ENCODE peak calls at places on chromosome 17, in five cellular contexts. J is CD4-positive, alpha-beta T cell; S is substantia nigra; C is activated T-helper 1 cell treated with anti-CD3 and anti-CD28 coated beads, Interleukin-12 subunit alpha, Interleukin-12 subunit beta, Interleukin-2, Interleukin-4 antibody, amounts not matched to agents 30 ng/mL and 10 ng/mL and 1 ng/mL, durations not matched to agents 14 hours and 24 hours and 36 hours; M is NCI-H1105 treated with DMSO at 0.1 percent for 48 hours. R is an unnamed sample.
A peak's percentile ranks its signal among the peaks of the same experiment; 100 is the strongest.

GRCh38 chr17:50339381-50339780 is 6.5 kb upstream of the XYLT2 start:
- DNase-seq in J (no peak), S (no peak), C (no peak), M (no peak), R (no peak)

GRCh38 chr17:65290041-65290440 is 152.9 kb downstream of the RGS9 start:
- DNase-seq in J (no peak), S (no peak), C (no peak), M (no peak), R (no peak)

GRCh38 chr17:68248199-68248825 is 469 bp downstream of the AMZ2 start:
- DNase-seq in J (no peak), S (peak; percentile 78), C (no peak), M (peak; percentile 22), R (no peak)

GRCh38 chr17:75250009-75250471 is 11.4 kb downstream of the GGA3 start:
- DNase-seq in J (peak; percentile 63), S (no peak), C (peak; percentile 64), M (no peak), R (peak; percentile 62)

GRCh38 chr17:80050706-80051105 is 14.3 kb downstream of the CCDC40 start:
- DNase-seq in J (no peak), S (no peak), C (no peak), M (no peak), R (no peak)

GRCh38 chr17:36935681-36936454 is 1.4 kb upstream of the LHX1 start:
- DNase-seq in J (no peak), S (no peak), C (no peak), M (no peak), R (no peak)

GRCh38 chr17:62630365-62631085 is 3.1 kb downstream of the MRC2 start:
- DNase-seq in J (no peak), S (no peak), C (no peak), M (no peak), R (no peak)

GRCh38 chr17:50183439-50184001 is 17.7 kb downstream of the SGCA start:
- DNase-seq in J (no peak), S (no peak), C (no peak), M (no peak), R (no peak)

GRCh38 chr17:82218349-82219075 is 5.9 kb upstream of the CCDC57 start:
- DNase-seq in J (no peak), S (no peak), C (no peak), M (no peak), R (no peak)

GRCh38 chr17:73840829-73841228 is 196.6 kb upstream of the SDK2 start:
- DNase-seq in J (no peak), S (no peak), C (no peak), M (no peak), R (no peak)

GRCh38 chr17:75848523-75849303 is 4.5 kb upstream of the UNC13D start:
- DNase-seq in J (peak; percentile 78), S (peak; percentile 76), C (peak; percentile 64), M (peak; percentile 22), R (peak; percentile 83)

GRCh38 chr17:13107726-13108235 is 90.0 kb upstream of the ELAC2 start:
- DNase-seq in J (no peak), S (no peak), C (no peak), M (no peak), R (no peak)

GRCh38 chr17:70081885-70082284 is 6.9 kb downstream of the KCNJ16 start:
- DNase-seq in J (no peak), S (no peak), C (no peak), M (no peak), R (no peak)

GRCh38 chr17:40451420-40451819 is 8.2 kb downstream of the IGFBP4 start:
- DNase-seq in J (no peak), S (no peak), C (no peak), M (no peak), R (no peak)

GRCh38 chr17:80981062-80981902 is 10.4 kb upstream of the CHMP6 start:
- DNase-seq in J (peak; percentile 28), S (no peak), C (no peak), M (no peak), R (no peak)

GRCh38 chr17:67229109-67229991 is 15.6 kb downstream of the HELZ start:
- DNase-seq in J (no peak), S (no peak), C (no peak), M (no peak), R (no peak)

GRCh38 chr17:77306048-77306789 is 165.4 kb downstream of the SEC14L1 start:
- DNase-seq in J (no peak), S (no peak), C (no peak), M (no peak), R (no peak)

GRCh38 chr17:34291721-34292348 is 6.3 kb downstream of the CCL11 start:
- DNase-seq in J (no peak), S (no peak), C (no peak), M (no peak), R (no peak)

GRCh38 chr17:63275968-63276349 is 170.1 kb downstream of the CYB561 start:
- DNase-seq in J (no peak), S (no peak), C (no peak), M (no peak), R (no peak)

GRCh38 chr17:40986920-40987319 is 2.8 kb upstream of the KRT40 start:
- DNase-seq in J (no peak), S (no peak), C (no peak), M (no peak), R (no peak)

GRCh38 chr17:78040561-78041400 is 82.3 kb downstream of the TNRC6C start:
- DNase-seq in J (peak; percentile 20), S (peak; percentile 60), C (no peak), M (peak; percentile 86), R (peak; percentile 18)

GRCh38 chr17:42131971-42132370 is 9.4 kb downstream of the HSPB9 start:
- DNase-seq in J (no peak), S (no peak), C (no peak), M (no peak), R (no peak)

GRCh38 chr17:67818110-67819002 is 6.9 kb upstream of the BPTF start:
- DNase-seq in J (no peak), S (no peak), C (no peak), M (no peak), R (no peak)

GRCh38 chr17:14143678-14144077 is 74.4 kb downstream of the COX10 start:
- DNase-seq in J (no peak), S (no peak), C (no peak), M (peak; percentile 96), R (no peak)

GRCh38 chr17:50155115-50155819 is 4.8 kb upstream of the PPP1R9B start:
- DNase-seq in J (no peak), S (no peak), C (no peak), M (no peak), R (no peak)

GRCh38 chr17:10114931-10115535 is 83.4 kb downstream of the GAS7 start:
- DNase-seq in J (peak; percentile 57), S (peak; percentile 34), C (peak; percentile 9), M (no peak), R (peak; percentile 66)

GRCh38 chr17:4891405-4892062 is 7.8 kb upstream of the C17orf107 start:
- DNase-seq in J (no peak), S (no peak), C (no peak), M (no peak), R (no peak)

GRCh38 chr17:41061969-41062368 is 2.1 kb upstream of the KRTAP2-3 start:
- DNase-seq in J (no peak), S (no peak), C (no peak), M (no peak), R (no peak)

GRCh38 chr17:79633937-79634813 is 23.3 kb upstream of the RBFOX3 start:
- DNase-seq in J (no peak), S (no peak), C (no peak), M (no peak), R (peak; percentile 31)

GRCh38 chr17:30548189-30548588 is 71.0 kb downstream of the GOSR1 start:
- DNase-seq in J (no peak), S (no peak), C (no peak), M (no peak), R (no peak)

GRCh38 chr17:152860-153420 is 15.6 kb downstream of the SCGB1C2 start:
- DNase-seq in J (no peak), S (no peak), C (no peak), M (no peak), R (no peak)

GRCh38 chr17:17533901-17534441 is 37.8 kb upstream of the RASD1 start:
- DNase-seq in J (no peak), S (no peak), C (no peak), M (peak; percentile 56), R (no peak)

GRCh38 chr17:59572301-59572924 is 7.0 kb downstream of the DHX40 start:
- DNase-seq in J (no peak), S (no peak), C (no peak), M (no peak), R (no peak)

GRCh38 chr17:45427181-45427835 is 5.4 kb downstream of the ARHGAP27 start:
- DNase-seq in J (no peak), S (no peak), C (no peak), M (no peak), R (no peak)